ENCODE peak calls at places on chromosome 21, in five cellular contexts. D, J, B, E and T are unnamed samples.

GRCh38 chr21:25607151-25607811 is at the start of gene MRPL39:
- DNase-seq in E (peak; percentile 92), D (peak; percentile 94), J (peak; percentile 92), B (peak; percentile 84), T (peak; percentile 91)

GRCh38 chr21:31658053-31658452 is 1.4 kb upstream of the SOD1 start:
- DNase-seq in E (no peak), D (no peak), J (no peak), B (no peak), T (no peak)

GRCh38 chr21:31298618-31299269 is 45.3 kb downstream of the TIAM1 start:
- DNase-seq in B (no peak), J (no peak), D (no peak), E (no peak), T (no peak)

GRCh38 chr21:24850121-24850520 is 757.2 kb downstream of the MRPL39 start:
- DNase-seq in D (no peak), J (no peak), E (no peak), B (no peak), T (no peak)

GRCh38 chr21:45482899-45483821 is 59.1 kb downstream of the SLC19A1 start:
- DNase-seq in J (peak; percentile 68), D (no peak), E (no peak), B (no peak), T (no peak)

GRCh38 chr21:14617040-14617393 is 70.9 kb upstream of the SAMSN1 start:
- DNase-seq in J (no peak), B (no peak), E (no peak), D (no peak), T (no peak)

GRCh38 chr21:45377866-45378257 is 27.1 kb upstream of the COL18A1 start:
- DNase-seq in J (no peak), D (no peak), B (no peak), E (no peak), T (no peak)

GRCh38 chr21:24418671-24419070 is 1188.6 kb downstream of the MRPL39 start:
- DNase-seq in J (no peak), E (no peak), B (no peak), D (no peak), T (no peak)

GRCh38 chr21:46131721-46132651 is 23.4 kb downstream of the FTCD start:
- DNase-seq in J (no peak), E (no peak), B (no peak), D (no peak), T (no peak)

GRCh38 chr21:32562915-32563314 is 22.4 kb downstream of the TCP10L start:
- DNase-seq in E (no peak), D (no peak), B (no peak), J (no peak), T (no peak)

GRCh38 chr21:35648512-35648911 is 411.8 kb downstream of the SETD4 start:
- DNase-seq in J (no peak), B (no peak), E (no peak), D (no peak), T (no peak)

GRCh38 chr21:22490044-22490443 is 1491.8 kb downstream of the NCAM2 start:
- DNase-seq in D (no peak), J (no peak), B (no peak), E (no peak), T (no peak)

GRCh38 chr21:34369741-34370140 is 5.6 kb upstream of the SMIM11 start:
- DNase-seq in J (no peak), B (no peak), D (no peak), E (no peak), T (no peak)
- TF ChIP-seq CTCF in J (no peak), B (no peak), D (no peak), E (no peak), T (no peak)

GRCh38 chr21:42222821-42223390 is 4.0 kb downstream of the ABCG1 start:
- DNase-seq in D (no peak), B (no peak), E (no peak), J (no peak), T (no peak)
- TF ChIP-seq CTCF in D (no peak), B (no peak), E (no peak), J (no peak), T (no peak)

DNA sequence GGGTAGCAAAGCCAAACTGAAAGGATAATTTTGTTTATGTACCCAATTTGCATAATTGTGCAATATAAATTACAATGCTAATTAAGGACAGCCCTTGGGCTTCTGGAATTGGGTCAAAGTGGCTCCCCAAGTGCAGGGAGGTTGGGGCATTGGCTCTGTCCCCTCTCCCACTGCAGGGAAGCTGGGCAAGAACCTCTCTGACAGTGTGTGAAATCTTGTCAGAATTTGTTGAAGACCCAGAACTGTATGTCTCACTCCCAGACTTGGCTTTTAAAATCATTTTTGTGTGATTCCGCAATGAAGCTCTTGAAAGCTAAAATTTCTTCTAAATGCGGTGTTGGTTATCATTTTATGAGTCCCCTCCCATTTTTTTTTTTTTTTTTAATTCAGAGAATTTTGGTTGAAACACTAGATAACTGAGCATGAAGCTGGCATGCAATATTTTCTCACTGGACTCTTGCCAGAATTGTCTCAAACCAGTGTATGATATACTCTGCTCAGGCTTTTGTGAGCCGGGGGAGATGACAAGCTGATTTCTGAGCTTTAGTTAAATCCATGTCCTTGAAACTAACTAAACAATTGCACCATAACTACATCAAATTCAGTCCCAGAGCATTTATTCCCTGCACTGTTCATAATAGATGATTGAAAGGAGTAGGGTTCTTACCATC is 878.9 kb upstream of the CXADR start:
- DNase-seq in B (no peak), D (no peak), E (no peak), J (no peak), T (no peak)
- TF ChIP-seq CTCF in B (no peak), D (no peak), E (no peak), J (no peak), T (no peak)

GRCh38 chr21:39312112-39313041 is 1.1 kb downstream of the BRWD1 start:
- DNase-seq in B (peak; percentile 75), D (peak; percentile 98), E (peak; percentile 96), J (peak; percentile 96), T (peak; percentile 93)

GRCh38 chr21:39314155-39315027 is 959 bp upstream of the BRWD1 start:
- DNase-seq in E (peak; percentile 77), B (peak; percentile 66), J (peak; percentile 73), D (no peak), T (peak; percentile 70)

GRCh38 chr21:39313042-39313456 is 383 bp downstream of the BRWD1 start:
- DNase-seq in E (no peak), J (peak; percentile 36), D (peak; percentile 58), B (no peak), T (no peak)

GRCh38 chr21:39315603-39316002 is 2.2 kb upstream of the BRWD1 start:
- DNase-seq in B (no peak), J (no peak), E (no peak), D (no peak), T (no peak)

GRCh38 chr21:39313457-39314154 is at the start of gene BRWD1:
- DNase-seq in J (peak; percentile 81), E (peak; percentile 85), B (peak; percentile 67), D (peak; percentile 91), T (peak; percentile 89)
- TF ChIP-seq CTCF in J (no peak), E (peak; percentile 45), B (peak; percentile 72), D (peak; percentile 46), T (peak; percentile 19)

GRCh38 chr21:44300262-44300959 is 558 bp downstream of the PFKL start:
- DNase-seq in D (peak; percentile 89), J (peak; percentile 71), B (peak; percentile 8), E (no peak), T (peak; percentile 55)

GRCh38 chr21:44301093-44301492 is 1.2 kb downstream of the PFKL start:
- DNase-seq in E (no peak), J (no peak), B (no peak), D (no peak), T (no peak)

GRCh38 chr21:44303490-44303981 is 3.7 kb downstream of the PFKL start:
- DNase-seq in D (no peak), E (no peak), J (no peak), B (no peak), T (no peak)

GRCh38 chr21:44304041-44304738 is 4.3 kb downstream of the PFKL start:
- DNase-seq in D (no peak), E (no peak), J (no peak), B (no peak), T (no peak)

DNA sequence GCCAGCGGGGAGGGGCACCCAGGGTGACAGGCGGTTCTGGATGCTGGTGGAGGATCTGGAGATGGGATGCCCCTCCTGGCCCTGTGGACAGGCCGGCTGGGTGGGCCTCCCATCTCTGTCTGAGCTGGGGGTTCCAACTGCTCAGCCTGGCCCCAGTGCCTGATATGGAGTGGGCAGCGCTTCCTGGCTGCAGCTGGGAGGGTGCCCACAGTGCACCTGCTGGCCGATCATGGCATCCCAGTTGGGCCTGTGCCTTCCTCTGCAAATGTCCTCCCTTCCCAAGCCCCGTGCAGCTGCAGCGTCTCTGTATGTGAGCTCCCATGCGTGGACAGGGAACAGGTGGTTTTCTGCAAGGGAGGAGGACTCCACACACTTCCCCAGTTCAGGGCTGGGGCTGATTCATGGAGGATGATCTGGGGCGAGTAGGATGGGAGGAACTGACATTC is 2.1 kb downstream of the PFKL start:
- DNase-seq in B (no peak), E (no peak), J (no peak), D (no peak), T (no peak)
- TF ChIP-seq CTCF in B (no peak), E (no peak), J (no peak), D (no peak), T (no peak)